ENCODE peak calls at places on chromosomes 12 and 14, in seven cellular contexts. H, O, V, F, E, W and A are unnamed samples. For H3K4me1, the result is how much of the 10 kb centered on the place peaks cover.

GRCh38 chr14:93712079-93712837 is 76.0 kb downstream of the PRIMA1 start:
- DNase-seq in H (peak), O (peak), V (no peak), F (no peak), E (no peak), W (no peak), A (no peak)

GRCh38 chr14:101037021-101037817 is 133.7 kb upstream of the RTL1 start:
- DNase-seq in H (peak), O (no peak), V (no peak), F (no peak), E (no peak), W (no peak), A (no peak)

GRCh38 chr12:124655317-124656213 is 88.2 kb upstream of the NCOR2 start:
- DNase-seq in H (no peak), O (peak), V (peak), F (no peak), E (peak), W (peak), A (peak)

GRCh38 chr12:129911437-129912049 is 7.7 kb upstream of the TMEM132D start:
- DNase-seq in H (no peak), O (no peak), V (no peak), F (no peak), E (peak), W (peak), A (peak)

GRCh38 chr12:56487448-56488040 is 417 bp downstream of the GLS2 start:
- DNase-seq in H (no peak), O (no peak), V (peak), F (no peak), E (peak), W (peak), A (peak)

GRCh38 chr14:68292467-68293334 is 473.1 kb downstream of the RAD51B start:
- DNase-seq in H (no peak), O (no peak), V (no peak), F (no peak), E (no peak), W (no peak), A (no peak)

GRCh38 chr14:70045715-70046535 is 142.8 kb downstream of the SLC8A3 start:
- DNase-seq in H (no peak), O (peak), V (peak), F (no peak), E (peak), W (peak), A (peak)

GRCh38 chr12:99386907-99387306 is 260.6 kb upstream of the GARIN6 start:
- DNase-seq in H (no peak), O (no peak), V (no peak), F (no peak), E (peak), W (peak), A (no peak)

GRCh38 chr14:71240866-71241520 is 333.7 kb downstream of the PCNX1 start:
- DNase-seq in H (no peak), O (no peak), V (no peak), F (no peak), E (no peak), W (no peak), A (no peak)

GRCh38 chr12:67358686-67359374 is 89.7 kb downstream of the CAND1 start:
- DNase-seq in H (no peak), O (no peak), V (no peak), F (no peak), E (no peak), W (no peak), A (no peak)

GRCh38 chr12:34292736-34293625 is 270.7 kb downstream of the ALG10 start:
- DNase-seq in H (peak), O (no peak), V (no peak), F (no peak), E (no peak), W (no peak), A (no peak)

GRCh38 chr12:93229494-93230310 is 148.0 kb upstream of the NUDT4 start:
- DNase-seq in H (no peak), O (no peak), V (peak), F (no peak), E (no peak), W (no peak), A (no peak)

DNA sequence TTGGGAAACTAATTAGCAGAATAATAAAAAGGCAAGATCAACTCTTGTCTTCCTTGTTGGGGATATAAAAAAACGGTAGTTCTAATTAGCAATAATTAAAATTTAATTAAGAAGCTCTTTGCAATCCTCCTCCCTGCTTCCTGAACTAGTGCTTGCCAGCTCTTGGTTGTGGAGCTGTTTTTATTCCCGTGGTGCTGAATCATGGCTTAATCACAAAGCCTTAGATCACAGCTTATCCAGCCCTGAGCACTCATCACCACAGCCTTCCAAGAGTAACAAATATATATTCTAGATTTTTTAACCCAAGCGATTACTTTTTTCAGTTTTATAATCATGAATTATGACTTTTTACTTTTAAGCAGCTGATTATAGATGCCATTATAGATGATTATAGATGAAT is 63.2 kb upstream of the INSM2 start:
- DNase-seq in H (no peak), O (no peak), V (peak), F (no peak), E (peak), W (peak), A (no peak)
- H3K4me3 ChIP-seq in H (no peak), O (no peak), V (no peak), F (no peak), E (no peak), W (no peak), A (no peak)

DNA sequence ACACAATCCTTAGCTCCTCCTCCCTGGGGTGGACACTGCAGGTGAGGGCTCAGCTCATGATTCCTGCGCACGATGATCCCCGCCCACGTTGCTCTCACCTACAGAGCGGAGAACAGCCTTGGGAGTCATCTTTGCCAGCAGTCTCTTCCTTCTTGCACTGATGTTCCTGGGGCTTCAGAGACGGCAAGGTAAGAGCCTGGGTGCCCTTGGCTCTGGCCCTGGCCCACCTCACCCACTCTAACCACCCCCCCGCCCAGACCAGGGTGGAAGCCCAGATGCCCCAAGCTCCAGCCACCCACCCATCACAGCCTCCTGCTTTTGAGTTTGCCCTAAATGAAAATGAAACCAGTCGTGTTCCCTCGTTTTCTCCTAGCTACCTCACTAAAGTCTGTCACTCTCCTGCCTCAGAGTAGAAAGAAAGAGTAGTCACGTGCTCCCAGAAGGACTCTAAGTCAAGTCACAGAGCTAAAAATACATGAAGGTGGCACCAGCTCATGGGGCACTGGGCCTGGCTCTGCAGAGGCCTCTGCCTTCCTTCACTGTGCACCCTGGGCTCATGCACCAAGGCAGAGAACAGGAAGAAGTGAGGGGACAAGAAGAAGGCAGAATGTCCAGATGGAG is 9.0 kb downstream of the TAPBPL start:
- DNase-seq in H (no peak), O (no peak), V (no peak), F (peak), E (no peak), W (no peak), A (no peak)
- H3K4me1 ChIP-seq in H (half or more), O (under half), V (under half), F (under half), E (under half), W (under half), A (under half)

GRCh38 chr12:111396726-111397445 is 8.8 kb upstream of the SH2B3 start:
- DNase-seq in H (peak), O (peak), V (peak), F (no peak), E (peak), W (peak), A (peak)
- H3K27ac ChIP-seq in H (peak), O (peak), V (peak), F (peak), E (no peak), W (no peak), A (peak)

GRCh38 chr12:109054520-109054919 is 2.1 kb downstream of the USP30 start:
- DNase-seq in H (no peak), O (no peak), V (no peak), F (no peak), E (no peak), W (no peak), A (no peak)

GRCh38 chr12:109053382-109054123 is 1.2 kb downstream of the USP30 start:
- DNase-seq in H (no peak), O (no peak), V (no peak), F (peak), E (peak), W (peak), A (peak)

GRCh38 chr12:109047081-109047805 is 5.1 kb upstream of the USP30 start:
- DNase-seq in H (no peak), O (no peak), V (no peak), F (no peak), E (no peak), W (no peak), A (no peak)

GRCh38 chr12:109052415-109053323 is at the start of gene USP30:
- DNase-seq in H (peak), O (peak), V (peak), F (peak), E (peak), W (peak), A (peak)

DNA sequence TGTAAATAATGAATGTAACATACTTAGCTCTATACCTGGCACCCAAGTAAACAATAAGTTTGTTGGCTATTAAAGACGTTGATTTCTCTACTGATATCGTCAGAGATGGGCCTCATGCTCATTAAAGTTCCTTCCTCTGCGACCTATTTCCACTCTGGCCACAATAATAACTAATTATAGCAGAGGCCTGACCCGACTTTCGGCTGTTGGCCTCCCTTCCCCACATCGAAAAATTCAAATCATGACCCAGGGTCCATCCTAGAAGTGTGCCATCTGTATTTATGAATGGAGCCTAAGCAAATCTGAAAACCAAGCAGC is 320 bp upstream of the USP30 start:
- DNase-seq in H (no peak), O (no peak), V (no peak), F (no peak), E (no peak), W (no peak), A (no peak)
- H3K4me3 ChIP-seq in H (peak), O (peak), V (peak), F (peak), E (peak), W (peak), A (peak)

DNA sequence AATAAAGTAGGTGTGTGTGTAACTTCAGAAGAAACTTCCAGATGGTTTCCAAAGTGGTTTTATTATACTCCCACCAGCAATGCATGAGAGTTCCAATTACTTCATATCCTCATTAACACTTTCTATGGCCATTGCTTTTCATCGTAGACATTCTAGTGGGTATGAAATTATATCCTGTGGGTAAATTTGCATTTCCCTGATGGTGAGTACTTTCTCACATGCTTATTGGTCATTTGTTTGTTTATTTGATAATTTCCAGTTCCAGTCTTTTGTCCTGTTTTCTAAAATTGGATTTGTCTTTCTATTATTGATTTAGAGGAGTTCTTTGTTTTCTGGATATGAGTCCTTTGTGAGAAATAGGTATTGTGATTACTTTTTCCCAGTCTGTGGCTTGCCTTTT is 70.9 kb downstream of the PRKCH start:
- DNase-seq in H (no peak), O (no peak), V (no peak), F (no peak), E (no peak), W (no peak), A (no peak)
- H3K4me1 ChIP-seq in H (half or more), O (under half), V (under half), F (under half), E (under half), W (under half), A (under half)

DNA sequence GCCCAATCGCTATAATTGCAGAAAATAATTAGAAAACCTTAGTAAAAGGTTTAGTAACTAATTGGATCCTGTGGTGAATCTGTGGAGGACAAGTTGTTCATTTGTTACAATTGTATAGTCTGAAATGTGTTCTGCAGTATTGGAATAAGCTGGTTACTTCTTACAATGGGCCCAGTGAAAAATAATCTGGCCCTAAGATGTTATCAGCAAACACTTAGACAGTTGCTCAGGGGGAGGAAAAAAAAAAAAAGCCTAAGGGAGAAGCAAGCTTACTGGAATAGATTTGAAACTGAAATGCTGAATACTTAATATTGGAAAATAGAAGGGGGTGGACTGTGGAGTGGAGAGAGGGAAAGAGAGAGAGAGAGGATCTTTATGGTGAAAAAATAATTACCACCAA is 4.0 kb downstream of the FOXG1 start:
- DNase-seq in H (no peak), O (no peak), V (no peak), F (no peak), E (peak), W (no peak), A (no peak)
- H3K27ac ChIP-seq in H (no peak), O (no peak), V (no peak), F (no peak), E (no peak), W (no peak), A (no peak)

GRCh38 chr14:51491036-51491545 is 160.6 kb upstream of the FRMD6 start:
- DNase-seq in H (no peak), O (no peak), V (no peak), F (no peak), E (no peak), W (no peak), A (no peak)

GRCh38 chr14:51488569-51489220 is 163.0 kb upstream of the FRMD6 start:
- DNase-seq in H (no peak), O (no peak), V (no peak), F (no peak), E (no peak), W (no peak), A (no peak)

GRCh38 chr14:51490205-51490604 is 161.5 kb upstream of the FRMD6 start:
- DNase-seq in H (no peak), O (no peak), V (no peak), F (no peak), E (no peak), W (no peak), A (no peak)

GRCh38 chr14:51495319-51495718 is 156.4 kb upstream of the FRMD6 start:
- DNase-seq in H (no peak), O (no peak), V (peak), F (no peak), E (no peak), W (no peak), A (no peak)

DNA sequence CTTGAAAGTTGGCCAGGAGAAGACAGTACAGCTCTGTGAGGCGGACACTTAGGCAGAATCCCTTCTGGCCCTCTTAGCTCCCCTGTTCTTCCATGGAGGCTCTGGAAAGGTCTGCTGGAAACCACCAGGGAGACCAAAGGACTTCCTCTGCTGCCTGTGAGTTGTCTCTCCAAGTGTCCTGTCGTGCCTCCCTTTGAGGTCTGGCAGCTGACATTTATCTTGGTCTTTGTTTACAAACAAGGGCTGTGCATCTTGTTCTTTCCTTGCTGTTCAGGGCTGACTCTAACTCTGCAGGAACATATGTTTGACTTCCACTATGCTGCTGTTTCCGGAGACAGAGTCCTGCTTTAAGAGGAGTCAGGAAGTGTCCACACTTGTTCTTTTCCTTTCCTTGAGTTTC is 159.9 kb upstream of the FRMD6 start:
- DNase-seq in H (no peak), O (no peak), V (no peak), F (no peak), E (no peak), W (no peak), A (no peak)
- H3K4me3 ChIP-seq in H (no peak), O (no peak), V (no peak), F (no peak), E (no peak), W (no peak), A (no peak)